ENCODE peak calls at places on chromosomes 4 and X, in six cellular contexts. X is activated naive CD4-positive, alpha-beta T cell treated with anti-CD3 and anti-CD28 coated beads, Interleukin-2, amount 10 ng/mL, durations not matched to agents 7 days and 5 days; N is A549; G is mucosa of gallbladder; T is effector CD4-positive, alpha-beta T cell; Y is Panc1. B is an unnamed sample.

GRCh38 chr4:8647626-8648025 is 55.1 kb downstream of the CPZ start:
- DNase-seq in N (no peak), G (no peak), T (no peak), Y (no peak), X (no peak), B (no peak)

GRCh38 chrX:131747173-131747572 is 203.3 kb downstream of the OR13H1 start:
- DNase-seq in G (peak), T (peak), X (no peak), Y (peak), N (peak), B (peak)

GRCh38 chr4:84389406-84389805 is 109.7 kb downstream of the NKX6-1 start:
- DNase-seq in X (no peak), T (no peak), Y (no peak), G (no peak), N (no peak), B (no peak)

GRCh38 chrX:107493141-107493540 is 43.7 kb downstream of the FRMPD3 start:
- DNase-seq in X (no peak), Y (no peak), N (no peak), T (no peak), G (no peak), B (no peak)

GRCh38 chr4:77036206-77036605 is 39.6 kb downstream of the CCNI start:
- DNase-seq in Y (no peak), N (no peak), T (no peak), X (no peak), G (peak), B (no peak)

GRCh38 chrX:13647709-13648212 is 5.2 kb upstream of the TCEANC start:
- DNase-seq in Y (no peak), T (peak), N (no peak), G (peak), X (peak), B (peak)

GRCh38 chr4:112284662-112285411 is 867 bp downstream of the TIFA start:
- DNase-seq in N (peak), G (no peak), T (no peak), X (peak), Y (no peak), B (no peak)

GRCh38 chrX:138082881-138083280 is 517.0 kb downstream of the ZIC3 start:
- DNase-seq in G (no peak), T (no peak), X (no peak), Y (no peak), N (no peak), B (no peak)

GRCh38 chr4:36183665-36184393 is 60.5 kb downstream of the ARAP2 start:
- DNase-seq in T (no peak), N (no peak), Y (no peak), X (no peak), G (no peak), B (no peak)

GRCh38 chr4:2570551-2571222 is 34.2 kb downstream of the FAM193A start:
- DNase-seq in T (peak), G (no peak), Y (no peak), X (peak), N (no peak), B (no peak)

GRCh38 chrX:43750248-43750676 is 94.2 kb downstream of the MAOA start:
- DNase-seq in G (peak), Y (no peak), T (peak), X (peak), N (peak), B (peak)